ENCODE peak calls at places on chromosomes 6 and 20, in six cellular contexts. R is IMR-90, W is breast epithelium, M is adrenal gland, V is uterus, T is Peyer's patch. C is an unnamed sample.
A peak's percentile ranks its signal among the peaks of the same experiment; 100 is the strongest.

GRCh38 chr6:3500262-3501001 is 43.6 kb upstream of the SLC22A23 start:
- DNase-seq in T (no peak), V (no peak), M (no peak), W (no peak), R (peak; percentile 71), C (no peak)

GRCh38 chr6:108260126-108260808 is 573 bp downstream of the SNX3 start:
- DNase-seq in M (peak; percentile 65), T (peak; percentile 52), W (peak; percentile 26), V (no peak), R (peak; percentile 45), C (peak; percentile 83)

GRCh38 chr20:64041781-64042771 is 6.1 kb downstream of the C20orf204 start:
- DNase-seq in M (no peak), T (no peak), R (no peak), W (no peak), V (no peak), C (no peak)

GRCh38 chr20:61840661-61841455 is 224.8 kb downstream of the TAF4 start:
- DNase-seq in M (no peak), V (no peak), W (no peak), R (no peak), T (peak; percentile 25), C (no peak)

GRCh38 chr6:136069119-136069518 is 181.0 kb downstream of the MTFR2 start:
- DNase-seq in T (no peak), W (no peak), M (no peak), V (no peak), R (peak; percentile 89), C (no peak)

GRCh38 chr20:51378171-51378928 is 164.2 kb downstream of the NFATC2 start:
- DNase-seq in T (no peak), V (no peak), M (no peak), W (no peak), R (no peak), C (peak; percentile 48)

GRCh38 chr20:61120595-61121515 is 131.2 kb upstream of the CDH4 start:
- DNase-seq in M (peak; percentile 64), V (no peak), T (no peak), W (peak; percentile 32), R (peak; percentile 69), C (no peak)

GRCh38 chr6:138420356-138420755 is 16.3 kb downstream of the HEBP2 start:
- DNase-seq in R (no peak), W (no peak), M (no peak), V (no peak), T (no peak), C (no peak)

GRCh38 chr20:20780127-20780822 is 67.8 kb upstream of the RALGAPA2 start:
- DNase-seq in T (peak; percentile 61), R (no peak), V (peak; percentile 60), M (peak; percentile 67), W (peak; percentile 80), C (peak; percentile 89)

GRCh38 chr20:48831702-48832422 is 4.1 kb upstream of the PREX1 start:
- DNase-seq in T (no peak), R (peak; percentile 39), V (no peak), W (no peak), M (peak; percentile 91), C (no peak)

GRCh38 chr6:109440325-109441068 is at the start of the genes PPIL6 and SMPD2:
- DNase-seq in R (peak; percentile 87), W (peak; percentile 76), M (peak; percentile 90), T (peak; percentile 92), V (peak; percentile 94), C (peak; percentile 90)

GRCh38 chr6:139479433-139480222 is 105.2 kb upstream of the CITED2 start:
- DNase-seq in T (no peak), M (no peak), R (peak; percentile 4), W (no peak), V (no peak), C (no peak)

GRCh38 chr6:14026831-14027539 is 90.6 kb upstream of the CD83 start:
- DNase-seq in R (peak; percentile 18), T (no peak), M (no peak), W (no peak), V (no peak), C (no peak)

GRCh38 chr6:44697333-44697732 is 309.8 kb downstream of the CDC5L start:
- DNase-seq in M (no peak), W (no peak), R (no peak), T (no peak), V (no peak), C (no peak)

GRCh38 chr6:100342830-100343229 is 121.9 kb downstream of the SIM1 start:
- DNase-seq in W (no peak), R (peak; percentile 47), M (no peak), T (no peak), V (no peak), C (no peak)

GRCh38 chr6:79446006-79446405 is 91.2 kb downstream of the LCA5 start:
- DNase-seq in R (no peak), W (no peak), T (no peak), V (no peak), M (no peak), C (no peak)

GRCh38 chr6:95078457-95078856 is 498.9 kb upstream of the MANEA start:
- DNase-seq in T (no peak), W (no peak), V (no peak), R (no peak), M (no peak), C (no peak)

GRCh38 chr20:2386516-2387179 is 5.9 kb downstream of the TGM6 start:
- DNase-seq in T (no peak), V (no peak), M (no peak), R (peak; percentile 38), W (no peak), C (no peak)

GRCh38 chr6:127022297-127022696 is 96.2 kb upstream of the RSPO3 start:
- DNase-seq in M (peak; percentile 55), V (peak; percentile 38), T (no peak), W (no peak), R (no peak), C (no peak)

DNA sequence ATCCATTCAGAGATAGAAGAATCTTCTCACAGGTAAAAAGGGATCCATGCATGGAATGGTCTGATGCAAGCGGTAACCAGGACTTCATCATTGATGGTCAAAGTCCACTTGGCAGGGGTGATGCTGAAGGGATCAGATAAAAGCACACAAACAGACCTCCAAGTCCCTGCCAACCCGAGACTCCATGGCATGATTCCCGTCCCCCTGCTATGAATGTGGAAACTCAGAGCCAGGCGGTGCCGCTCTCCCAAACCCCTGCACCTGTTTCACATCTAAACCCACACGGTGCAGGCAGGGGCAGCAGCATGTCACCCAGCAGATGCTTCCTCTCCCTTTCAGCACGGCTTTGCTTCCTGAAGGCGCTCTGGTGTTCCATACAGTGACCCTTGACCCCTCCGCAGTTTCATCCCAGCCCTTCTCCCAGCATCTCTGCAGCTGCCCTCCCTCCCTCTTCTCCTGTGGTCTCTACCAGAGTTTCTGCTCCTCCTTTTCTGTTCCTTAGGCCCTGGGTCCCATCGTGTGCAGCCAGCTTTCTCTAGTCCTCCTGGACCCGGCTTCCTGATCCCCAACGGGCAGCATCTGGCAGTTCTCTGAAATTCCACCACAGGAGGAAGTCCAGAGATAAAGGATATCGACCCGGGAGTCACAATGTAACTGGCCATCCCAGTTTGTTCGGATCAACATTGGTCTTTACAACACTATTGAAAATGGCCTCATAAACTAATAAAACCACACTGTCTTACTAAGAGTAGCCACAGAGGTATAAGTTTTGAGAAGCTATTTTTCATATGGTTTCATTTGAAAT is 235.0 kb downstream of the TTLL2 start:
- DNase-seq in T (no peak), V (no peak), W (no peak), R (no peak), M (peak; percentile 42), C (peak; percentile 61)
- TF ChIP-seq POLR2A in T (no peak), V (no peak), W (no peak), R (no peak), M (no peak), C (no peak)

GRCh38 chr20:25197173-25197869 is 1.8 kb downstream of the ENTPD6 start:
- DNase-seq in W (no peak), M (peak; percentile 45), T (no peak), V (no peak), R (no peak), C (no peak)

GRCh38 chr20:25196701-25197120 is 1.2 kb downstream of the ENTPD6 start:
- DNase-seq in V (no peak), T (no peak), W (no peak), R (no peak), M (no peak), C (no peak)

GRCh38 chr20:25195014-25195961 is at the start of gene ENTPD6:
- DNase-seq in V (peak; percentile 95), R (peak; percentile 81), M (peak; percentile 94), T (peak; percentile 96), W (peak; percentile 88), C (peak; percentile 93)

GRCh38 chr20:25194333-25194972 is 1.1 kb upstream of the ENTPD6 start:
- DNase-seq in W (no peak), V (no peak), M (no peak), T (no peak), R (no peak), C (peak; percentile 76)

DNA sequence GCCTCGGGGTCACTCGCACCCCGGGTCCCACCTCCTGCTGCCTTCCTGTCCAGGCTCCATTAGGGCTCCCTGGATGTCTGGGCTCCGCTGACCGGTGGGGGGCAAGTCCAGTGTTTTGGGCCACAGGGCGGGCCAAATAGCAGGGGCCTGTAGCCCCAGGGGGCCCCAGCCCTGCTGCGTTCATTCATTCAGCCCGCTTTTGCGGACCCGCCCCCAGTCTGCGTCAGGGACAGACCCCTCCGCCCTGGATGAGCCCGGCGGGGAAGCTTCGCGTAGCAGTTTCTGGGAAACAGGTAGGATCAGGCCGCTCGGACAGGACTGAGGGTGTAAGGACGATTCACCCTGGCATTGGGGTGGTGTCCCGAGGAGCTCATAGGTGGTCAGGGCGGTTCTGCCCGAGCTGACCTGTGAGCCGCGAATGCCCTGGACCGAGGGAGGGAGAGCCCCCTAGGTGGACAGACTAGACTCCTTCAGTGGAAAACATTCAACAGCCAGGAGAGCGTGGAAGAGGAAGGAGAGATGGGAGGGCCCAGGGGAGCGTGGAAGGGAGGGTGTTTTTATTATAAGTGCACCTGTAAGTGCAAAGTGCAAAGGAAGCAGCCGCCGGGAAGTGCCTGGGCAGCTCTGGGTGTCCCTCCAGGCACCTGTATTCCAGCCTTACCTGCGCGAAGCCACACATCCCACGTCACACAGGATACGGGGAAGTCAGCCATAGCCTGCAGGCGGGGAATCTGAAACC is 619 bp downstream of the ENTPD6 start:
- DNase-seq in V (no peak), T (peak; percentile 87), R (peak; percentile 5), M (peak; percentile 71), W (peak; percentile 56), C (peak; percentile 80)
- TF ChIP-seq POLR2A in V (no peak), T (peak; percentile 65), R (no peak), M (no peak), W (no peak), C (no peak)

DNA sequence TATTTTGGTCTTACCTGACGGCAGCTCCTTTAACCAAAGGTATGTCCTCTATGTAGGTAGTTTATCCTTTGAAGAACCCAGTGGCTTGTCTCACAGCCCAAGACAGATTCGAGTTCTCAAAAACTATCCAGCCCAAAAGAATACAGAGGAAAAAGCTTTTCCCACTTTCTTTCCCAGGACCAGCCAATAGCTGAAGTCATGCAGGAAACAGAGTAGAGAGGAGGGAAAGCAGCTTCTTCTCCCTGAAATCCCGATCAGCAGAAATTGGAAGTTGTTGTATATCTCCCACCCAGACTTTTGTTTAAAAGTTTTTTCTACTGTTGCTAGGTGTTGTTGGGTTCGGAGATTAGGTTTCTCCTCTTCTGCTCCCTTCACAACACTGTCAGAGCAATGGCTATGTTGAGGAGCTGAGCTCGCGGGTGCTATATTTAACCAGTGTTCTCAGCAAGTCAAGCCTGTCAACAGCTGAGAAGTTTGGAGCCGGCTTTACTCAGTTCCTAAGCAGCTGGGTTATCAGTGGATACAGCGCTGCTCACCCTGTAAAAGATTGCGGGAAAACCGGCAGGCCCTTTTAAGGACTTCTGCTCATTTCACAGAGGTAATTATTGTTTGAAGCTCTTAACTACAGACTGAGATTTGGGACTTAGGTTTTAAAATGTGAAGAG is at the start of gene FILIP1:
- DNase-seq in R (peak; percentile 56), W (no peak), T (no peak), M (peak; percentile 59), V (peak; percentile 55), C (no peak)
- TF ChIP-seq POLR2A in R (no peak), W (no peak), T (no peak), M (no peak), V (peak; percentile 80), C (peak; percentile 18)

GRCh38 chr6:43635387-43636311 is at the start of gene MAD2L1BP:
- DNase-seq in T (peak; percentile 91), R (peak; percentile 63), W (peak; percentile 56), V (peak; percentile 79), M (peak; percentile 89), C (peak; percentile 90)
- TF ChIP-seq POLR2A in T (peak; percentile 78), R (peak; percentile 91), W (peak; percentile 33), V (peak; percentile 63), M (peak; percentile 71), C (peak; percentile 57)